ENCODE peak calls at places on chromosome 19, in ten cellular contexts. E is stimulated activated naive CD8-positive, alpha-beta T cell treated with anti-CD3 and anti-CD28 coated beads, Interleukin-15, Interleukin-2, amounts not matched to agents 100 U/mL and 50 U/mL, for 24 hours; M is CD4-positive, alpha-beta T cell; I is pancreas; F is GM12878; B is upper lobe of left lung; T is upper lobe of right lung; U is activated CD8-positive, alpha-beta memory T cell treated with anti-CD3 and anti-CD28 coated beads, Interleukin-2, amount 10 ng/mL, durations not matched to agents 7 days and 5 days; R is activated CD4-positive, alpha-beta T cell treated with anti-CD3 and anti-CD28 coated beads for 36 hours; Y is left lung. C is an unnamed sample.

GRCh38 chr19:56113071-56113632 is 7.9 kb downstream of the ZNF787 start:
- ATAC-seq in Y (no peak), F (peak; percentile 3), U (no peak), B (no peak), M (no peak), T (no peak), E (no peak), R (no peak), I (no peak), C (peak; percentile 47)

GRCh38 chr19:58022283-58022660 is 11.6 kb upstream of the ZSCAN1 start:
- ATAC-seq in F (no peak), U (no peak), I (no peak), B (no peak), M (peak; percentile 21), T (no peak), E (no peak), R (no peak), Y (no peak), C (no peak)

GRCh38 chr19:2624537-2625091 is 77.9 kb downstream of the GNG7 start:
- ATAC-seq in T (peak; percentile 67), M (no peak), Y (peak; percentile 69), U (no peak), B (peak; percentile 69), R (no peak), E (no peak), F (peak; percentile 56), I (peak; percentile 53), C (peak; percentile 56)

GRCh38 chr19:35011737-35012682 is 11.9 kb downstream of the GRAMD1A start:
- ATAC-seq in B (no peak), T (no peak), F (no peak), Y (peak; percentile 8), E (no peak), M (no peak), U (peak; percentile 28), I (peak; percentile 36), R (no peak), C (no peak)

GRCh38 chr19:1264801-1265610 is 4.1 kb upstream of the CIRBP start:
- ATAC-seq in E (no peak), I (no peak), B (peak; percentile 19), M (no peak), Y (peak; percentile 3), R (no peak), U (no peak), F (peak; percentile 3), T (no peak), C (peak; percentile 37)

GRCh38 chr19:35439921-35440320 is 8.1 kb upstream of the FFAR2 start:
- ATAC-seq in E (no peak), Y (no peak), F (no peak), U (no peak), I (no peak), R (no peak), M (no peak), T (no peak), B (no peak), C (no peak)

GRCh38 chr19:23777216-23777615 is 18.5 kb upstream of the ZNF681 start:
- ATAC-seq in T (no peak), M (no peak), E (peak; percentile 11), U (no peak), Y (no peak), I (no peak), B (no peak), F (no peak), R (peak; percentile 35), C (no peak)

GRCh38 chr19:9856609-9857008 is 21.5 kb downstream of the PIN1 start:
- ATAC-seq in Y (no peak), F (no peak), E (no peak), U (no peak), M (no peak), R (no peak), I (no peak), B (no peak), T (no peak), C (no peak)

GRCh38 chr19:40157059-40157458 is 34.2 kb upstream of the MAP3K10 start:
- ATAC-seq in T (no peak), R (no peak), I (no peak), B (no peak), E (no peak), F (no peak), U (no peak), M (no peak), Y (no peak), C (no peak)

GRCh38 chr19:40592170-40592569 is 9.0 kb upstream of the LTBP4 start:
- ATAC-seq in T (peak; percentile 57), I (peak; percentile 36), R (peak; percentile 70), F (peak; percentile 92), Y (peak; percentile 42), U (peak; percentile 73), E (peak; percentile 41), M (peak; percentile 80), B (no peak), C (peak; percentile 69)

GRCh38 chr19:18504886-18505610 is 16.8 kb downstream of the ELL start:
- ATAC-seq in F (no peak), M (no peak), B (no peak), T (no peak), U (no peak), Y (no peak), I (no peak), R (peak; percentile 53), E (peak; percentile 30), C (no peak)

GRCh38 chr19:7326105-7326877 is 22.4 kb upstream of the ARHGEF18 start:
- ATAC-seq in F (peak; percentile 52), I (no peak), B (peak; percentile 19), T (peak; percentile 78), Y (no peak), U (no peak), M (no peak), E (no peak), R (no peak), C (no peak)

GRCh38 chr19:18202759-18203407 is 959 bp downstream of the RAB3A start:
- ATAC-seq in E (no peak), B (no peak), F (peak; percentile 9), R (no peak), U (no peak), I (no peak), T (no peak), M (no peak), Y (no peak), C (no peak)

GRCh38 chr19:15113245-15114152 is 6.3 kb downstream of the SYDE1 start:
- ATAC-seq in T (no peak), F (no peak), I (no peak), M (no peak), B (no peak), R (peak; percentile 4), U (no peak), E (no peak), Y (no peak), C (no peak)

GRCh38 chr19:52626915-52627314 is 11.2 kb downstream of the ZNF83 start:
- ATAC-seq in B (no peak), U (no peak), M (no peak), T (no peak), F (no peak), R (no peak), E (no peak), Y (no peak), I (no peak), C (no peak)

GRCh38 chr19:5978606-5979552 is 939 bp upstream of the RANBP3 start:
- ATAC-seq in F (peak; percentile 1), R (no peak), B (no peak), U (no peak), Y (no peak), I (no peak), M (no peak), T (no peak), E (no peak), C (no peak)

GRCh38 chr19:12990853-12991252 is 4.4 kb upstream of the NFIX start:
- ATAC-seq in E (no peak), Y (no peak), B (no peak), I (no peak), F (no peak), T (no peak), U (no peak), R (no peak), M (no peak), C (no peak)

GRCh38 chr19:31232220-31232619 is 117.0 kb downstream of the TSHZ3 start:
- ATAC-seq in M (no peak), Y (no peak), B (no peak), T (no peak), R (no peak), E (no peak), U (no peak), F (no peak), I (no peak), C (no peak)

GRCh38 chr19:46946611-46947238 is 72.9 kb upstream of the NPAS1 start:
- ATAC-seq in B (no peak), R (no peak), U (no peak), E (no peak), I (no peak), F (no peak), T (peak; percentile 13), M (no peak), Y (no peak), C (no peak)

GRCh38 chr19:43409415-43409814 is 5.3 kb upstream of the TEX101 start:
- ATAC-seq in E (no peak), I (no peak), B (no peak), Y (no peak), T (no peak), U (no peak), M (no peak), R (no peak), F (no peak), C (no peak)

GRCh38 chr19:591099-591958 is 1.6 kb downstream of the HCN2 start:
- ATAC-seq in T (peak; percentile 40), Y (peak; percentile 67), U (no peak), M (no peak), E (no peak), R (no peak), I (peak; percentile 78), B (no peak), F (no peak), C (no peak)

GRCh38 chr19:1501200-1501595 is 10.2 kb downstream of the REEP6 start:
- ATAC-seq in U (peak; percentile 21), R (no peak), Y (no peak), I (peak; percentile 89), F (no peak), T (no peak), B (no peak), M (no peak), E (no peak), C (no peak)

GRCh38 chr19:29779921-29780320 is 31.9 kb upstream of the CCNE1 start:
- ATAC-seq in Y (no peak), R (no peak), B (no peak), E (no peak), T (no peak), U (no peak), M (peak; percentile 39), I (no peak), F (no peak), C (no peak)

GRCh38 chr19:2207991-2208860 is 27.9 kb downstream of the PLEKHJ1 start:
- ATAC-seq in F (peak; percentile 53), U (peak; percentile 66), M (no peak), R (no peak), B (no peak), I (peak; percentile 53), E (peak; percentile 42), Y (no peak), T (peak; percentile 3), C (peak; percentile 79)

GRCh38 chr19:39870171-39870971 is 24.2 kb upstream of the FBL start:
- ATAC-seq in T (no peak), B (no peak), F (no peak), R (no peak), M (no peak), E (no peak), I (no peak), U (no peak), Y (no peak), C (peak; percentile 10)

GRCh38 chr19:38211206-38211605 is 12.8 kb downstream of the DPF1 start:
- ATAC-seq in E (no peak), T (peak; percentile 5), F (no peak), U (no peak), M (no peak), I (no peak), Y (no peak), B (no peak), R (no peak), C (peak; percentile 39)

GRCh38 chr19:28686741-28687140 is 526.2 kb downstream of the UQCRFS1 start:
- ATAC-seq in M (no peak), R (no peak), F (no peak), T (no peak), U (no peak), I (no peak), E (no peak), Y (no peak), B (no peak), C (no peak)

GRCh38 chr19:58228584-58229254 is at the start of gene ZNF544:
- ATAC-seq in B (peak; percentile 90), Y (peak; percentile 99), T (peak; percentile 98), R (peak; percentile 87), I (peak; percentile 99), F (peak; percentile 98), M (peak; percentile 79), U (peak; percentile 90), E (peak; percentile 88), C (peak; percentile 96)

C was measured in stimulated activated memory B cell treated with anti-CD40 and anti-IgM and Interleukin-4, amounts not matched to agents 10 μg/mL and 1 μg/mL and 100 μg/mL, for 72 hours.